ENCODE peak calls at places on chromosomes 12 and 14, in eight cellular contexts. H is NCI-H2107; X is EH; P is spleen; B is central memory CD4-positive, alpha-beta T cell; N is left ventricle myocardium inferior; Q is NCI-H1092 treated with DMSO at 0.1 percent for 48 hours; D is H9. L is an unnamed sample.
A peak's percentile ranks its signal among the peaks of the same experiment; 100 is the strongest.

GRCh38 chr12:14949631-14950030 is 11.3 kb upstream of the ERP27 start:
- DNase-seq in P (no peak), B (no peak), N (no peak), H (no peak), Q (no peak), X (no peak), D (no peak), L (no peak)

GRCh38 chr14:75143761-75144527 is 17.1 kb upstream of the NEK9 start:
- DNase-seq in B (no peak), Q (no peak), N (no peak), P (no peak), X (no peak), D (no peak), H (no peak), L (no peak)

GRCh38 chr14:96054661-96055060 is 15.5 kb downstream of the C14orf132 start:
- DNase-seq in N (no peak), D (no peak), X (no peak), P (no peak), B (no peak), Q (no peak), H (no peak), L (no peak)

GRCh38 chr12:123828871-123829547 is 66.9 kb downstream of the DNAH10 start:
- DNase-seq in N (no peak), H (no peak), X (peak; percentile 10), P (no peak), D (no peak), Q (no peak), B (no peak), L (no peak)

GRCh38 chr12:2998789-2999264 is 39.6 kb downstream of the TEAD4 start:
- DNase-seq in H (no peak), X (peak; percentile 87), N (peak; percentile 68), B (no peak), P (no peak), D (peak; percentile 86), Q (no peak), L (no peak)

GRCh38 chr14:89794096-89794495 is 160.4 kb downstream of the EFCAB11 start:
- DNase-seq in P (no peak), N (peak; percentile 68), X (no peak), Q (no peak), H (no peak), B (no peak), D (no peak), L (no peak)

GRCh38 chr14:55077691-55078151 is 26.3 kb downstream of the MAPK1IP1L start:
- DNase-seq in B (no peak), H (no peak), P (no peak), N (no peak), X (peak; percentile 68), D (no peak), Q (no peak), L (peak; percentile 83)

GRCh38 chr14:99649643-99650042 is 4.7 kb downstream of the HHIPL1 start:
- DNase-seq in N (no peak), B (no peak), D (no peak), Q (no peak), P (no peak), H (no peak), X (no peak), L (no peak)

GRCh38 chr12:81300454-81300853 is 222.6 kb downstream of the ACSS3 start:
- DNase-seq in N (no peak), X (no peak), B (no peak), Q (no peak), D (no peak), P (no peak), H (no peak), L (no peak)

GRCh38 chr14:68634346-68634745 is 158.5 kb downstream of the ZFP36L1 start:
- DNase-seq in P (no peak), N (no peak), B (no peak), D (peak; percentile 24), H (no peak), Q (no peak), X (no peak), L (no peak)

GRCh38 chr14:99249389-99249788 is 22.6 kb downstream of the BCL11B start:
- DNase-seq in Q (no peak), P (no peak), D (no peak), X (no peak), B (no peak), N (no peak), H (no peak), L (no peak)

GRCh38 chr14:27049611-27050172 is 451.9 kb upstream of the NOVA1 start:
- DNase-seq in D (no peak), P (no peak), X (no peak), Q (peak; percentile 46), H (peak; percentile 18), B (no peak), N (no peak), L (no peak)

GRCh38 chr12:2393016-2393415 is 340.2 kb downstream of the CACNA1C start:
- DNase-seq in Q (no peak), H (no peak), D (no peak), P (no peak), N (no peak), B (no peak), X (no peak), L (no peak)

GRCh38 chr12:56152132-56152755 is at the start of gene MYL6B:
- DNase-seq in H (peak; percentile 88), X (peak; percentile 92), N (peak; percentile 96), D (peak; percentile 94), B (peak; percentile 89), P (peak; percentile 98), Q (peak; percentile 72), L (peak; percentile 95)

GRCh38 chr12:103884316-103884715 is 43.3 kb upstream of the NT5DC3 start:
- DNase-seq in H (no peak), Q (peak; percentile 33), P (no peak), X (peak; percentile 65), D (no peak), N (no peak), B (peak; percentile 43), L (peak; percentile 30)

GRCh38 chr12:55729592-55730446 is 1.0 kb upstream of the CD63 start:
- DNase-seq in D (peak; percentile 94), H (peak; percentile 86), Q (peak; percentile 62), B (peak; percentile 36), N (peak; percentile 90), P (peak; percentile 94), X (peak; percentile 96), L (peak; percentile 88)

GRCh38 chr14:72812292-72812851 is 81.5 kb downstream of the DPF3 start:
- DNase-seq in D (peak; percentile 61), X (peak; percentile 9), Q (no peak), B (no peak), N (peak; percentile 82), H (no peak), P (no peak), L (no peak)

GRCh38 chr14:36442824-36443241 is 77.2 kb downstream of the NKX2-1 start:
- DNase-seq in Q (no peak), X (no peak), P (no peak), B (no peak), D (no peak), N (no peak), H (no peak), L (no peak)

GRCh38 chr12:55034218-55034617 is 14.4 kb downstream of the NEUROD4 start:
- DNase-seq in B (no peak), P (no peak), Q (no peak), D (peak; percentile 33), N (no peak), H (no peak), X (no peak), L (no peak)

L was measured in Calu3.